ENCODE peak calls at places on chromosomes 4 and X, in four cellular contexts. One of them, this sample, is unnamed.

GRCh38 chr4:153987291-153987690 is 198.4 kb upstream of the SFRP2 start:
- DNase-seq in H1: no peak
- DNase-seq in SK-N-SH: no peak
- DNase-seq in K562: no peak
- DNase-seq in this sample: no peak

GRCh38 chr4:158769175-158769831 is 477 bp downstream of the FNIP2 start:
- DNase-seq in H1: no peak
- DNase-seq in K562: no peak
- DNase-seq in SK-N-SH: no peak
- DNase-seq in this sample: peak

GRCh38 chr4:6824071-6824470 is 41.5 kb downstream of the KIAA0232 start:
- DNase-seq in H1: no peak
- DNase-seq in K562: no peak
- DNase-seq in SK-N-SH: no peak
- DNase-seq in this sample: no peak

GRCh38 chr4:88138561-88138960 is 19.9 kb downstream of the ABCG2 start:
- DNase-seq in K562: no peak
- DNase-seq in H1: no peak
- DNase-seq in SK-N-SH: no peak
- DNase-seq in this sample: no peak

GRCh38 chrX:68894142-68894512 is 65.3 kb downstream of the EFNB1 start:
- DNase-seq in SK-N-SH: peak
- DNase-seq in H1: no peak
- DNase-seq in K562: no peak
- DNase-seq in this sample: no peak

GRCh38 chr4:158534727-158535126 is 13.0 kb downstream of the RXFP1 start:
- DNase-seq in H1: no peak
- DNase-seq in K562: no peak
- DNase-seq in SK-N-SH: no peak
- DNase-seq in this sample: no peak

GRCh38 chrX:49203536-49203935 is 3.5 kb upstream of the SYP start:
- DNase-seq in K562: no peak
- DNase-seq in SK-N-SH: no peak
- DNase-seq in H1: no peak
- DNase-seq in this sample: no peak

GRCh38 chr4:24219171-24219570 is 329.3 kb upstream of the PPARGC1A start:
- DNase-seq in K562: no peak
- DNase-seq in H1: no peak
- DNase-seq in SK-N-SH: no peak
- DNase-seq in this sample: no peak

GRCh38 chr4:106002979-106003378 is 107.7 kb downstream of the NPNT start:
- DNase-seq in SK-N-SH: no peak
- DNase-seq in H1: no peak
- DNase-seq in K562: no peak
- DNase-seq in this sample: no peak

GRCh38 chr4:123443401-123444297 is 47.1 kb downstream of the SPRY1 start:
- DNase-seq in SK-N-SH: peak
- DNase-seq in H1: no peak
- DNase-seq in K562: no peak
- DNase-seq in this sample: no peak

GRCh38 chrX:116317409-116317808 is 119.0 kb upstream of the SLC6A14 start:
- DNase-seq in SK-N-SH: no peak
- DNase-seq in H1: no peak
- DNase-seq in K562: no peak
- DNase-seq in this sample: no peak

GRCh38 chr4:52939739-52940138 is 77.6 kb downstream of the RASL11B start:
- DNase-seq in K562: no peak
- DNase-seq in H1: no peak
- DNase-seq in SK-N-SH: no peak
- DNase-seq in this sample: no peak

GRCh38 chr4:185384877-185385465 is 10.8 kb downstream of the LRP2BP start:
- DNase-seq in SK-N-SH: no peak
- DNase-seq in K562: no peak
- DNase-seq in H1: no peak
- DNase-seq in this sample: no peak

GRCh38 chrX:40012039-40012799 is 85.5 kb downstream of the BCOR start:
- DNase-seq in SK-N-SH: no peak
- DNase-seq in H1: no peak
- DNase-seq in K562: no peak
- DNase-seq in this sample: no peak

GRCh38 chr4:105060628-105061027 is 86.0 kb upstream of the TET2 start:
- DNase-seq in SK-N-SH: no peak
- DNase-seq in H1: no peak
- DNase-seq in K562: no peak
- DNase-seq in this sample: peak

GRCh38 chr4:74418063-74418670 is 26.8 kb upstream of the AREG start:
- DNase-seq in SK-N-SH: no peak
- DNase-seq in K562: no peak
- DNase-seq in H1: no peak
- DNase-seq in this sample: no peak

GRCh38 chr4:57139783-57140182 is 29.6 kb upstream of the IGFBP7 start:
- DNase-seq in H1: no peak
- DNase-seq in K562: no peak
- DNase-seq in SK-N-SH: no peak
- DNase-seq in this sample: no peak

GRCh38 chrX:21974011-21974385 is 33.5 kb downstream of the SMS start:
- DNase-seq in H1: no peak
- DNase-seq in SK-N-SH: no peak
- DNase-seq in K562: no peak
- DNase-seq in this sample: no peak

GRCh38 chr4:37976513-37976912 is 16.3 kb downstream of the PTTG2 start:
- DNase-seq in K562: no peak
- DNase-seq in H1: no peak
- DNase-seq in SK-N-SH: no peak
- DNase-seq in this sample: peak

GRCh38 chr4:52665592-52665991 is 6.5 kb upstream of the USP46 start:
- DNase-seq in K562: no peak
- DNase-seq in H1: no peak
- DNase-seq in SK-N-SH: peak
- DNase-seq in this sample: no peak

GRCh38 chrX:74284391-74284952 is 19.5 kb upstream of the ZCCHC13 start:
- DNase-seq in H1: no peak
- DNase-seq in SK-N-SH: no peak
- DNase-seq in K562: no peak
- DNase-seq in this sample: no peak

GRCh38 chr4:16582526-16582925 is 315.9 kb downstream of the LDB2 start:
- DNase-seq in SK-N-SH: peak
- DNase-seq in H1: peak
- DNase-seq in K562: peak
- DNase-seq in this sample: no peak

GRCh38 chr4:52091811-52092210 is 40.7 kb downstream of the SPATA18 start:
- DNase-seq in H1: no peak
- DNase-seq in SK-N-SH: no peak
- DNase-seq in K562: no peak
- DNase-seq in this sample: no peak

GRCh38 chr4:75673959-75674328 is 733 bp upstream of the G3BP2 start:
- DNase-seq in K562: no peak
- DNase-seq in H1: no peak
- DNase-seq in SK-N-SH: no peak
- DNase-seq in this sample: no peak

GRCh38 chr4:27007507-27007906 is 146.9 kb downstream of the STIM2 start:
- DNase-seq in H1: no peak
- DNase-seq in SK-N-SH: no peak
- DNase-seq in K562: no peak
- DNase-seq in this sample: no peak

GRCh38 chr4:36133658-36134057 is 110.7 kb downstream of the ARAP2 start:
- DNase-seq in SK-N-SH: no peak
- DNase-seq in H1: no peak
- DNase-seq in K562: no peak
- DNase-seq in this sample: peak

GRCh38 chrX:107272431-107272921 is 66.1 kb downstream of the DNAAF6 start:
- DNase-seq in SK-N-SH: peak
- DNase-seq in K562: no peak
- DNase-seq in H1: no peak
- DNase-seq in this sample: no peak

GRCh38 chr4:159829184-159829583 is 726.3 kb downstream of the RAPGEF2 start:
- DNase-seq in K562: no peak
- DNase-seq in SK-N-SH: no peak
- DNase-seq in H1: no peak
- DNase-seq in this sample: no peak

GRCh38 chr4:185381794-185382193 is 13.9 kb downstream of the LRP2BP start:
- DNase-seq in K562: no peak
- DNase-seq in SK-N-SH: no peak
- DNase-seq in H1: no peak
- DNase-seq in this sample: no peak

GRCh38 chr4:165443276-165443675 is 64.5 kb downstream of the CPE start:
- DNase-seq in SK-N-SH: no peak
- DNase-seq in K562: no peak
- DNase-seq in H1: no peak
- DNase-seq in this sample: no peak

GRCh38 chr4:52081216-52081615 is 30.1 kb downstream of the SPATA18 start:
- DNase-seq in H1: no peak
- DNase-seq in SK-N-SH: no peak
- DNase-seq in K562: no peak
- DNase-seq in this sample: no peak

GRCh38 chr4:118941149-118941548 is 52.5 kb downstream of the SYNPO2 start:
- DNase-seq in K562: no peak
- DNase-seq in H1: no peak
- DNase-seq in SK-N-SH: no peak
- DNase-seq in this sample: peak

GRCh38 chr4:71857713-71858451 is 74.0 kb upstream of the GC start:
- DNase-seq in H1: peak
- DNase-seq in K562: peak
- DNase-seq in SK-N-SH: no peak
- DNase-seq in this sample: no peak

GRCh38 chr4:77072195-77072753 is 3.5 kb downstream of the CCNI start:
- DNase-seq in SK-N-SH: no peak
- DNase-seq in K562: no peak
- DNase-seq in H1: no peak
- DNase-seq in this sample: no peak

GRCh38 chrX:136551410-136551809 is 19.4 kb downstream of the VGLL1 start:
- DNase-seq in H1: no peak
- DNase-seq in K562: no peak
- DNase-seq in SK-N-SH: no peak
- DNase-seq in this sample: no peak

GRCh38 chr4:91961504-91961903 is 342.3 kb upstream of the GRID2 start:
- DNase-seq in K562: no peak
- DNase-seq in H1: no peak
- DNase-seq in SK-N-SH: no peak
- DNase-seq in this sample: no peak

GRCh38 chrX:147079974-147080373 is 265.4 kb upstream of the CXorf51A start:
- DNase-seq in SK-N-SH: no peak
- DNase-seq in K562: no peak
- DNase-seq in H1: no peak
- DNase-seq in this sample: no peak

GRCh38 chrX:147072747-147073146 is 258.2 kb upstream of the CXorf51A start:
- DNase-seq in K562: no peak
- DNase-seq in SK-N-SH: no peak
- DNase-seq in H1: no peak
- DNase-seq in this sample: peak

GRCh38 chrX:147079457-147079856 is 264.9 kb upstream of the CXorf51A start:
- DNase-seq in SK-N-SH: no peak
- DNase-seq in H1: no peak
- DNase-seq in K562: no peak
- DNase-seq in this sample: no peak

DNA sequence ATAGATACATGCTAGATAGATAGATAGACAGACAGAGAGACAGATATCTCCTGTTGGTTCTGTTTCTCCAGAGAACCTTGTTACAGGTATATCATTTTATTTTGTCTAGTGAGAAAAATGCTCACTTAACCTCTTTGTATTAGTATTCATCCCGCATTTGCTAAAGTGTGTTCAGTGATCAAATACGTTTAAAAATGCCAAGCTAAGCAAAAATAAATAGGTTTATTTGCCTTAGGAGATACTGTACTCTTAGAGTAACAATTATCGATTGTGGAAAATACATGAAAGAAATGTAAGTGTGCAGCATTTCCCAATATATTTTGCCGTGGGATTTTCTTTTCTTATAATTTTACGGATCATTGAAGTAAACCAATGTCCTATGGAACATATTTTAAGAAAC is 262.9 kb upstream of the CXorf51A start:
- DNase-seq in K562: no peak
- DNase-seq in H1: no peak
- DNase-seq in SK-N-SH: no peak
- DNase-seq in this sample: no peak
- H3K27ac ChIP-seq in K562: no peak
- H3K27ac ChIP-seq in H1: no peak
- H3K27ac ChIP-seq in SK-N-SH: no peak
- H3K27ac ChIP-seq in this sample: no peak

DNA sequence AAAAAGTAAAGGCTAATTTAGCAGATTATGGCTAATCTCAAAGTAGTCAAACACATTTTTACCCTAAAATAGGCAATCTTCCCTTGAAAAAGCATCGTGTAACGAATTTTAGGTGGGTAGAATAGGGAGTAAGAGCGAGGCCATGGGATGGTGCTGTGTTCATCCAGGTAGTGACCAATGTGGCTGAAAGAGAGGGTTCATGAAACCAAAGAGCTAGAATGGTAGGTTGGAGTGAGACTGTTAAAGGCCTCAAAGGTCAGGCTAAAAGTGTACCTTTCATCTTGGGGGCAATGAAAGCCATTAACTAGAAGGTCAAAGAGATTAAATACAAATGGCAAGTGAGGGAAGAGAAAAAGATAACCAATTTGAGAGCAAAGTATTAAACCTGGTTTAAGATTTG is 23.6 kb downstream of the EIF4E start:
- DNase-seq in H1: no peak
- DNase-seq in SK-N-SH: no peak
- DNase-seq in K562: no peak
- DNase-seq in this sample: no peak
- TF ChIP-seq GABPA in H1: no peak
- TF ChIP-seq GABPA in SK-N-SH: no peak
- TF ChIP-seq GABPA in K562: no peak
- TF ChIP-seq GABPA in this sample: no peak

GRCh38 chr4:15250021-15250441 is 177.8 kb upstream of the C1QTNF7 start:
- DNase-seq in K562: no peak
- DNase-seq in SK-N-SH: no peak
- DNase-seq in H1: no peak
- DNase-seq in this sample: no peak
- H3K27ac ChIP-seq in K562: no peak
- H3K27ac ChIP-seq in SK-N-SH: no peak
- H3K27ac ChIP-seq in H1: no peak
- H3K27ac ChIP-seq in this sample: no peak

GRCh38 chrX:64570204-64570603 is 175.0 kb upstream of the MTMR8 start:
- DNase-seq in SK-N-SH: no peak
- DNase-seq in H1: no peak
- DNase-seq in K562: no peak
- DNase-seq in this sample: no peak
- TF ChIP-seq GABPA in SK-N-SH: no peak
- TF ChIP-seq GABPA in H1: no peak
- TF ChIP-seq GABPA in K562: no peak
- TF ChIP-seq GABPA in this sample: no peak

GRCh38 chr4:140315032-140315826 is 58.2 kb upstream of the SCOC start:
- DNase-seq in K562: no peak
- DNase-seq in SK-N-SH: no peak
- DNase-seq in H1: no peak
- DNase-seq in this sample: no peak

GRCh38 chr4:140308366-140309123 is 64.9 kb upstream of the SCOC start:
- DNase-seq in K562: no peak
- DNase-seq in H1: no peak
- DNase-seq in SK-N-SH: no peak
- DNase-seq in this sample: no peak

GRCh38 chr4:140305053-140305452 is 68.4 kb upstream of the SCOC start:
- DNase-seq in SK-N-SH: no peak
- DNase-seq in K562: no peak
- DNase-seq in H1: no peak
- DNase-seq in this sample: no peak

GRCh38 chr4:140312101-140312500 is 61.3 kb upstream of the SCOC start:
- DNase-seq in H1: no peak
- DNase-seq in SK-N-SH: no peak
- DNase-seq in K562: no peak
- DNase-seq in this sample: no peak

GRCh38 chr4:140309124-140309870 is 64.1 kb upstream of the SCOC start:
- DNase-seq in H1: no peak
- DNase-seq in SK-N-SH: no peak
- DNase-seq in K562: no peak
- DNase-seq in this sample: no peak
- H3K27ac ChIP-seq in H1: no peak
- H3K27ac ChIP-seq in SK-N-SH: no peak
- H3K27ac ChIP-seq in K562: no peak
- H3K27ac ChIP-seq in this sample: no peak

This sample was measured in HL-60.